ENCODE peak calls at places on chromosomes 4 and X, in seven cellular contexts. One of them, this sample, is unnamed.

GRCh38 chr4:93947318-93947717 is 118.8 kb downstream of the ATOH1 start:
- DNase-seq in K562: no peak
- DNase-seq in HepG2: no peak
- DNase-seq in SK-N-SH: no peak
- DNase-seq in spleen: no peak
- DNase-seq in HCT116: no peak
- DNase-seq in transverse colon: no peak
- DNase-seq in this sample: no peak

GRCh38 chr4:77650787-77651186 is 45.2 kb downstream of the CXCL13 start:
- DNase-seq in K562: no peak
- DNase-seq in HepG2: no peak
- DNase-seq in SK-N-SH: no peak
- DNase-seq in spleen: no peak
- DNase-seq in HCT116: no peak
- DNase-seq in transverse colon: no peak
- DNase-seq in this sample: no peak

GRCh38 chr4:111274486-111274885 is 651.6 kb upstream of the PITX2 start:
- DNase-seq in K562: no peak
- DNase-seq in HepG2: no peak
- DNase-seq in SK-N-SH: no peak
- DNase-seq in spleen: no peak
- DNase-seq in HCT116: no peak
- DNase-seq in transverse colon: no peak
- DNase-seq in this sample: no peak

GRCh38 chrX:30824275-30824674 is 64.8 kb downstream of the TAB3 start:
- DNase-seq in K562: no peak
- DNase-seq in HepG2: no peak
- DNase-seq in SK-N-SH: no peak
- DNase-seq in spleen: no peak
- DNase-seq in HCT116: no peak
- DNase-seq in transverse colon: no peak
- DNase-seq in this sample: no peak

GRCh38 chr4:146520894-146521542 is 722 bp downstream of the SLC10A7 start:
- DNase-seq in K562: peak; percentile 51
- DNase-seq in HepG2: peak; percentile 71
- DNase-seq in SK-N-SH: peak; percentile 20
- DNase-seq in spleen: no peak
- DNase-seq in HCT116: no peak
- DNase-seq in transverse colon: peak; percentile 57
- DNase-seq in this sample: no peak

GRCh38 chr4:107854326-107855030 is 29.7 kb downstream of the SGMS2 start:
- DNase-seq in K562: no peak
- DNase-seq in HepG2: no peak
- DNase-seq in SK-N-SH: no peak
- DNase-seq in spleen: no peak
- DNase-seq in HCT116: no peak
- DNase-seq in transverse colon: no peak
- DNase-seq in this sample: no peak

GRCh38 chr4:4416981-4417380 is 30.1 kb downstream of the NSG1 start:
- DNase-seq in K562: no peak
- DNase-seq in HepG2: no peak
- DNase-seq in SK-N-SH: no peak
- DNase-seq in spleen: no peak
- DNase-seq in HCT116: no peak
- DNase-seq in transverse colon: no peak
- DNase-seq in this sample: no peak

GRCh38 chrX:71976753-71977152 is 66.1 kb downstream of the NHSL2 start:
- DNase-seq in K562: no peak
- DNase-seq in HepG2: no peak
- DNase-seq in SK-N-SH: no peak
- DNase-seq in spleen: no peak
- DNase-seq in HCT116: no peak
- DNase-seq in transverse colon: no peak
- DNase-seq in this sample: no peak

GRCh38 chr4:107115185-107115847 is 79.2 kb upstream of the DKK2 start:
- DNase-seq in K562: no peak
- DNase-seq in HepG2: no peak
- DNase-seq in SK-N-SH: peak; percentile 22
- DNase-seq in spleen: no peak
- DNase-seq in HCT116: no peak
- DNase-seq in transverse colon: no peak
- DNase-seq in this sample: no peak

GRCh38 chr4:48778431-48779094 is 1.5 kb downstream of the FRYL start:
- DNase-seq in K562: peak; percentile 16
- DNase-seq in HepG2: peak; percentile 19
- DNase-seq in SK-N-SH: peak; percentile 6
- DNase-seq in spleen: no peak
- DNase-seq in HCT116: no peak
- DNase-seq in transverse colon: no peak
- DNase-seq in this sample: no peak

GRCh38 chrX:125306335-125306866 is 13.3 kb upstream of the TEX13C start:
- DNase-seq in K562: no peak
- DNase-seq in HepG2: no peak
- DNase-seq in SK-N-SH: no peak
- DNase-seq in spleen: no peak
- DNase-seq in HCT116: no peak
- DNase-seq in transverse colon: no peak
- DNase-seq in this sample: no peak

GRCh38 chrX:82127228-82128123 is 925.6 kb downstream of the SH3BGRL start:
- DNase-seq in K562: no peak
- DNase-seq in HepG2: no peak
- DNase-seq in SK-N-SH: no peak
- DNase-seq in spleen: no peak
- DNase-seq in HCT116: no peak
- DNase-seq in transverse colon: no peak
- DNase-seq in this sample: no peak

GRCh38 chr4:46250997-46251396 is 127.1 kb upstream of the GABRG1 start:
- DNase-seq in K562: no peak
- DNase-seq in HepG2: no peak
- DNase-seq in SK-N-SH: no peak
- DNase-seq in spleen: no peak
- DNase-seq in HCT116: no peak
- DNase-seq in transverse colon: no peak
- DNase-seq in this sample: no peak

GRCh38 chrX:155745792-155746191 is 133.0 kb upstream of the TMLHE start:
- DNase-seq in K562: peak; percentile 56
- DNase-seq in HepG2: peak; percentile 0
- DNase-seq in SK-N-SH: no peak
- DNase-seq in spleen: no peak
- DNase-seq in HCT116: peak; percentile 12
- DNase-seq in transverse colon: peak; percentile 66
- DNase-seq in this sample: no peak

GRCh38 chrX:12447448-12448154 is 309.3 kb downstream of the FRMPD4 start:
- DNase-seq in K562: no peak
- DNase-seq in HepG2: no peak
- DNase-seq in SK-N-SH: no peak
- DNase-seq in spleen: no peak
- DNase-seq in HCT116: no peak
- DNase-seq in transverse colon: no peak
- DNase-seq in this sample: no peak

GRCh38 chrX:6683353-6683752 is 148.4 kb upstream of the VCX3A start:
- DNase-seq in K562: no peak
- DNase-seq in HepG2: no peak
- DNase-seq in SK-N-SH: no peak
- DNase-seq in spleen: no peak
- DNase-seq in HCT116: no peak
- DNase-seq in transverse colon: no peak
- DNase-seq in this sample: no peak

GRCh38 chr4:139279723-139280620 is at the start of gene MGARP:
- DNase-seq in K562: no peak
- DNase-seq in HepG2: no peak
- DNase-seq in SK-N-SH: peak; percentile 66
- DNase-seq in spleen: peak; percentile 85
- DNase-seq in HCT116: no peak
- DNase-seq in transverse colon: no peak
- DNase-seq in this sample: no peak

GRCh38 chr4:100421356-100421978 is 96.4 kb downstream of the EMCN start:
- DNase-seq in K562: no peak
- DNase-seq in HepG2: peak; percentile 7
- DNase-seq in SK-N-SH: peak; percentile 11
- DNase-seq in spleen: no peak
- DNase-seq in HCT116: peak; percentile 51
- DNase-seq in transverse colon: no peak
- DNase-seq in this sample: no peak

GRCh38 chrX:72536542-72536941 is 36.1 kb downstream of the HDAC8 start:
- DNase-seq in K562: no peak
- DNase-seq in HepG2: no peak
- DNase-seq in SK-N-SH: no peak
- DNase-seq in spleen: no peak
- DNase-seq in HCT116: no peak
- DNase-seq in transverse colon: no peak
- DNase-seq in this sample: no peak

GRCh38 chr4:8201341-8201781 is 2.3 kb downstream of the SH3TC1 start:
- DNase-seq in K562: no peak
- DNase-seq in HepG2: no peak
- DNase-seq in SK-N-SH: no peak
- DNase-seq in spleen: peak; percentile 89
- DNase-seq in HCT116: no peak
- DNase-seq in transverse colon: peak; percentile 42
- DNase-seq in this sample: no peak

GRCh38 chr4:92387459-92388069 is 83.8 kb downstream of the GRID2 start:
- DNase-seq in K562: peak; percentile 3
- DNase-seq in HepG2: peak; percentile 30
- DNase-seq in SK-N-SH: peak; percentile 17
- DNase-seq in spleen: no peak
- DNase-seq in HCT116: peak; percentile 68
- DNase-seq in transverse colon: no peak
- DNase-seq in this sample: no peak

GRCh38 chr4:26171953-26172352 is 148.9 kb upstream of the RBPJ start:
- DNase-seq in K562: no peak
- DNase-seq in HepG2: no peak
- DNase-seq in SK-N-SH: no peak
- DNase-seq in spleen: no peak
- DNase-seq in HCT116: no peak
- DNase-seq in transverse colon: no peak
- DNase-seq in this sample: no peak

GRCh38 chr4:108398836-108399235 is 221.5 kb upstream of the RPL34 start:
- DNase-seq in K562: no peak
- DNase-seq in HepG2: no peak
- DNase-seq in SK-N-SH: no peak
- DNase-seq in spleen: no peak
- DNase-seq in HCT116: no peak
- DNase-seq in transverse colon: no peak
- DNase-seq in this sample: no peak

GRCh38 chr4:182126096-182126495 is 117.1 kb upstream of the TENM3 start:
- DNase-seq in K562: no peak
- DNase-seq in HepG2: no peak
- DNase-seq in SK-N-SH: no peak
- DNase-seq in spleen: no peak
- DNase-seq in HCT116: peak; percentile 2
- DNase-seq in transverse colon: no peak
- DNase-seq in this sample: no peak

GRCh38 chr4:52963976-52964375 is 101.9 kb downstream of the RASL11B start:
- DNase-seq in K562: no peak
- DNase-seq in HepG2: no peak
- DNase-seq in SK-N-SH: no peak
- DNase-seq in spleen: no peak
- DNase-seq in HCT116: no peak
- DNase-seq in transverse colon: no peak
- DNase-seq in this sample: no peak

GRCh38 chr4:107131295-107131694 is 95.2 kb upstream of the DKK2 start:
- DNase-seq in K562: no peak
- DNase-seq in HepG2: no peak
- DNase-seq in SK-N-SH: no peak
- DNase-seq in spleen: no peak
- DNase-seq in HCT116: no peak
- DNase-seq in transverse colon: no peak
- DNase-seq in this sample: no peak

GRCh38 chr4:82510216-82510615 is 51.6 kb downstream of the TMEM150C start:
- DNase-seq in K562: no peak
- DNase-seq in HepG2: no peak
- DNase-seq in SK-N-SH: no peak
- DNase-seq in spleen: no peak
- DNase-seq in HCT116: no peak
- DNase-seq in transverse colon: no peak
- DNase-seq in this sample: no peak
- H3K27ac ChIP-seq in K562: no peak overlapping the region
- H3K27ac ChIP-seq in HepG2: no peak overlapping the region
- H3K27ac ChIP-seq in SK-N-SH: no peak overlapping the region
- H3K27ac ChIP-seq in spleen: no peak overlapping the region
- H3K27ac ChIP-seq in HCT116: no peak overlapping the region
- H3K27ac ChIP-seq in transverse colon: no peak overlapping the region
- H3K27ac ChIP-seq in this sample: no peak overlapping the region

DNA sequence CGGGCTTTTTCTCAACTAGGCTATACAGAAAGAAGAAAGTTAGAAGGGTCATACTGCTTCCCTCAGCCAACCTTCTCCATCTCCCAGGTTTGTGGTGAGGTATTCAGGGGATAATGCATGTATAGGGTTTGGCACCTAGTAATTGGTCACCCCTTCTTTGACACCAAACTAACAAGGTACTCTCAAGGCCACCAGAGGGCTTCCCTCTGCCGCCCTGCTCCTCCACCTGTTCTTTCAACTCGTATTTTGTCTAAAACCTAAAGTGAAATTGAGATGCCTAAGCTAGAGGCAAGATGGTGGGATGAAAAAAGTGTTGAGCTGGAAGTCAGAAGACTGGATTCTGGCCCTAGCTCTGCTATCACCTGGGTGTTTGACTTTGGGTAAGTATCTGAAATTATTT is 22.0 kb downstream of the CT47C1 start:
- DNase-seq in K562: no peak
- DNase-seq in HepG2: no peak
- DNase-seq in SK-N-SH: no peak
- DNase-seq in spleen: no peak
- DNase-seq in HCT116: no peak
- DNase-seq in transverse colon: no peak
- DNase-seq in this sample: no peak
- TF ChIP-seq POLR2AphosphoS5 in K562: no peak
- TF ChIP-seq POLR2AphosphoS5 in HepG2: no peak
- TF ChIP-seq POLR2AphosphoS5 in SK-N-SH: no peak
- TF ChIP-seq POLR2AphosphoS5 in spleen: no peak
- TF ChIP-seq POLR2AphosphoS5 in HCT116: no peak
- TF ChIP-seq POLR2AphosphoS5 in transverse colon: no peak
- TF ChIP-seq POLR2AphosphoS5 in this sample: no peak

DNA sequence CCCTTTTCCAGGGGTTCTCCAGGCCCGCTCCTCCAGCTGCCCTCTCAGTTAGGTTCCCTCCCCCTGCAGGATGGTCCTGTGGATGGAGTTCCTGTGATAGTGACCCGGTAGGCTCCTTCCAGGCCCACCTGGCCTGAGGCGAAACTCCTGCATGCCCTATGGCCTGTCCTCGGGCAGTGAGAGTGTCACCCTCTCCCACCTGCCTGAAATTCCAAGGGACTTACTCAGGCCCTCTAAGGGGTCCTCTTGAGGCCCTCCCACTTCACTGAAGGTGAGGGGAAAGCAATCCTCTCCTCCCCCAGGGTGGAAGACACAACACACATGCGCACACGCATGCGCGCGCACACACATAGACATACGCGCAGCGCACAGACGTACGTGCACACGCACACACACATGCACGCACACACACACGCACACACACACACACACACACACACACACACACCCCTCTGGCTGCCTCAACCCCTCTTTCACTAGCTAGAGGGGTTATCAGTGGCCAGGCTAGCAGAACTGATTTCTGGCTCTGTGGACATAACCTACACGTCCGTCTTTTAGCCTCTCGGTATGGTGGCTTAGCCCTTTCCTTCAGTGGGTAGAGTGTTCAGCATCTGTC is 215.9 kb downstream of the CBR4 start:
- DNase-seq in K562: no peak
- DNase-seq in HepG2: no peak
- DNase-seq in SK-N-SH: no peak
- DNase-seq in spleen: no peak
- DNase-seq in HCT116: no peak
- DNase-seq in transverse colon: no peak
- DNase-seq in this sample: no peak
- H3K4me1 ChIP-seq in K562: no peaks in the 10 kb centered on the region
- H3K4me1 ChIP-seq in HepG2: peaks cover 26% of the 10 kb centered on the region
- H3K4me1 ChIP-seq in SK-N-SH: peaks cover 2% of the 10 kb centered on the region
- H3K4me1 ChIP-seq in spleen: peaks cover 33% of the 10 kb centered on the region
- H3K4me1 ChIP-seq in HCT116: peaks cover 40% of the 10 kb centered on the region
- H3K4me1 ChIP-seq in transverse colon: peaks cover 6% of the 10 kb centered on the region
- H3K4me1 ChIP-seq in this sample: no peaks in the 10 kb centered on the region

GRCh38 chr4:54440394-54441223 is 211.5 kb downstream of the PDGFRA start:
- DNase-seq in K562: peak; percentile 39
- DNase-seq in HepG2: no peak
- DNase-seq in SK-N-SH: peak; percentile 42
- DNase-seq in spleen: no peak
- DNase-seq in HCT116: peak; percentile 29
- DNase-seq in transverse colon: no peak
- DNase-seq in this sample: no peak
- H3K27ac ChIP-seq in K562: no peak overlapping the region
- H3K27ac ChIP-seq in HepG2: no peak overlapping the region
- H3K27ac ChIP-seq in SK-N-SH: no peak overlapping the region
- H3K27ac ChIP-seq in spleen: peak overlapping the region; percentile 49
- H3K27ac ChIP-seq in HCT116: no peak overlapping the region
- H3K27ac ChIP-seq in transverse colon: no peak overlapping the region
- H3K27ac ChIP-seq in this sample: no peak overlapping the region